ENCODE peak calls at places on chromosomes 13 and 19, in five cellular contexts. S, U, F, H and A are unnamed samples.

GRCh38 chr19:4295972-4296771 is 6.0 kb downstream of the TMIGD2 start:
- DNase-seq in S (no peak), U (peak), H (no peak), F (no peak), A (no peak)

GRCh38 chr19:55667511-55667910 is 7.5 kb upstream of the EPN1 start:
- DNase-seq in H (no peak), F (no peak), S (no peak), U (no peak), A (no peak)

GRCh38 chr13:32955881-32956594 is 60.2 kb upstream of the KL start:
- DNase-seq in H (no peak), U (no peak), F (no peak), S (no peak), A (no peak)

GRCh38 chr19:7751157-7751783 is 3.9 kb upstream of the CD209 start:
- DNase-seq in F (no peak), H (no peak), S (no peak), U (no peak), A (no peak)

GRCh38 chr13:71055047-71055446 is 812.0 kb downstream of the DACH1 start:
- DNase-seq in F (no peak), U (no peak), S (no peak), H (no peak), A (no peak)

GRCh38 chr19:49679832-49680472 is 2.9 kb downstream of the PRMT1 start:
- DNase-seq in S (peak), H (no peak), U (no peak), F (no peak), A (no peak)

GRCh38 chr13:46529509-46529908 is 23.5 kb upstream of the LRCH1 start:
- DNase-seq in U (no peak), F (no peak), H (no peak), S (no peak), A (no peak)

GRCh38 chr13:27281420-27281819 is 10.8 kb downstream of the RASL11A start:
- DNase-seq in S (no peak), H (no peak), F (no peak), U (peak), A (no peak)

GRCh38 chr13:47226516-47226915 is 329.7 kb upstream of the HTR2A start:
- DNase-seq in H (no peak), F (no peak), S (no peak), U (no peak), A (no peak)

GRCh38 chr19:17103177-17103576 is 27.6 kb downstream of the MYO9B start:
- DNase-seq in H (peak), U (peak), F (no peak), S (no peak), A (no peak)

GRCh38 chr19:29547981-29548380 is 22.2 kb downstream of the VSTM2B start:
- DNase-seq in F (no peak), S (no peak), U (no peak), H (no peak), A (no peak)

GRCh38 chr19:1265611-1266115 is 3.5 kb upstream of the CIRBP start:
- DNase-seq in H (peak), U (peak), S (peak), F (no peak), A (peak)

GRCh38 chr19:12365094-12365371 is 450 bp downstream of the ZNF442 start:
- DNase-seq in S (no peak), U (peak), H (no peak), F (peak), A (no peak)

GRCh38 chr19:2476451-2477140 is 669 bp downstream of the GADD45B start:
- DNase-seq in S (peak), H (no peak), U (peak), F (no peak), A (no peak)

GRCh38 chr19:6212403-6213265 is 67.1 kb downstream of the MLLT1 start:
- DNase-seq in H (no peak), U (no peak), S (peak), F (no peak), A (no peak)

GRCh38 chr19:51552996-51553725 is 17.9 kb upstream of the ZNF175 start:
- DNase-seq in F (no peak), S (peak), U (peak), H (peak), A (peak)

GRCh38 chr13:67662997-67663396 is 432.9 kb upstream of the PCDH9 start:
- DNase-seq in U (no peak), S (no peak), H (no peak), F (no peak), A (no peak)

GRCh38 chr19:8096071-8096470 is 43.5 kb downstream of the CCL25 start:
- DNase-seq in S (no peak), H (no peak), U (no peak), F (no peak), A (no peak)

GRCh38 chr19:48332662-48333466 is 7.5 kb downstream of the EMP3 start:
- DNase-seq in S (peak), F (peak), H (peak), U (peak), A (peak)

DNA sequence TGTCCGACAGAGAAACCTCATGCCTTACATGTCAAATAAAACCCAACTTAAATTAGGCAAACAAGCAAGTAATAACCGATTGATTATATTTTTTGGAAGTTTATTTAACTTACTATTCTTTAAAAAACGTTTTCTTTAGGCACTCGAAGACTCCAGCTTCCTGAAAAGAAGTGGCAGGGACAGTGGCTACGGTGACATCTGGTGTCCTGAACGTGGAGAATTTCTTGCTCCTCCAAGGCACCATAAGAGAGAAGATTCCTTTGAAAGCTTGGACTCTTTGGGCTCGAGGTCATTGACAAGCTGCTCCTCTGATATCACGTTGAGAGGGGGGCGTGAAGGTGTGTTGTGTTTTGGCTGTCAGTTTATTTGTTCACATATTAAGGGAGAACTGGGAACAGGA is 164.4 kb downstream of the LMO7 start:
- DNase-seq in F (no peak), S (no peak), U (no peak), H (no peak), A (no peak)
- TF ChIP-seq CTCF in F (no peak), S (no peak), U (no peak), H (peak), A (no peak)

GRCh38 chr13:76860706-76861105 is 25.5 kb downstream of the KCTD12 start:
- DNase-seq in H (no peak), F (no peak), U (no peak), S (no peak), A (no peak)
- TF ChIP-seq POLR2A in H (no peak), F (no peak), U (no peak), S (no peak), A (no peak)

DNA sequence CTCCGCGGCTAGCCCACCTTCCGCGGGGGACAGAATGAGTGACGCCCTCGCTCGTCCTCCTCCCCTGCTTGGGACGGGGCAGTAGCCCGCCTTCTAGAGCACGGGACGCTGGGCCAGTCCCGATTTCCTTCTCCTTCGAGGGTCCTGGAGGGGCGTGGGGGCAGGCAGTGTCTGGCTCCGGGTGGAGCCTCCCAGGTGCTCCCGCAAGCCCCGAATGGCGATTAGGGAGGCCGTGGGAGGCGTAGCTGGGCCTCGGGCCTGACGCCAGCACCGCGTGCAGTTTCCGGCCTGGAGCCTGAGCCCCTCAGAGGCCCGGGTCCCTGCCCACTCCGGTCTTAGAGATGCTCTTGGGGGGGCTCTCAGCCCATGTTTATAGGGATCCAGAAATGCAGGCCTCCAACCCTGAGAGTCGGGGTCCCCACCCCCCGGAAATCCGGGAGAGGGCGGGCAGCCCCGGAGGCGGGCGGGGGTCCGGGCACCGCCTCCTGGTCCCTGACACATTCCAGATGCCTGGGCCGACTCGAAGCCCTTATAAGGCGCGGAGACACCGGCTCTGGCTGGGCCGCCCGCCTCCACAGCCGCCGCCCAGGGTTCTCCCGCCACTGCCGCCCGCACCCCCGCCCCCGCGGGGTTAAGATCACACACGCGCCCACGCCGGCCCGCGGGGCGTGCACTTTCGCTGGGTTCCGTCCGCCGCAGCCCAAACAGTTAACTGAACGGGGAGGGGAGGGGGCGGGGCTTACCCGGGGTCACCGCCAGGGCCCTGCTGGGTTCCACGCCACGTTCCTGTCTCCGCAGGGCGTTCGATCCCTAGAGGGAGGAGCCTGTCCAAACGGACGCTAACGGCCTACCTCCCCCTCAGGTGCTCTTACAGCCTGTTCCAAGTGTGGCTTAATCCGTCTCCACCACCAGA is 1.5 kb downstream of the MYADM start:
- DNase-seq in F (peak), U (peak), H (peak), S (peak), A (peak)
- TF ChIP-seq CTCF in F (peak), U (peak), H (no peak), S (peak), A (no peak)

DNA sequence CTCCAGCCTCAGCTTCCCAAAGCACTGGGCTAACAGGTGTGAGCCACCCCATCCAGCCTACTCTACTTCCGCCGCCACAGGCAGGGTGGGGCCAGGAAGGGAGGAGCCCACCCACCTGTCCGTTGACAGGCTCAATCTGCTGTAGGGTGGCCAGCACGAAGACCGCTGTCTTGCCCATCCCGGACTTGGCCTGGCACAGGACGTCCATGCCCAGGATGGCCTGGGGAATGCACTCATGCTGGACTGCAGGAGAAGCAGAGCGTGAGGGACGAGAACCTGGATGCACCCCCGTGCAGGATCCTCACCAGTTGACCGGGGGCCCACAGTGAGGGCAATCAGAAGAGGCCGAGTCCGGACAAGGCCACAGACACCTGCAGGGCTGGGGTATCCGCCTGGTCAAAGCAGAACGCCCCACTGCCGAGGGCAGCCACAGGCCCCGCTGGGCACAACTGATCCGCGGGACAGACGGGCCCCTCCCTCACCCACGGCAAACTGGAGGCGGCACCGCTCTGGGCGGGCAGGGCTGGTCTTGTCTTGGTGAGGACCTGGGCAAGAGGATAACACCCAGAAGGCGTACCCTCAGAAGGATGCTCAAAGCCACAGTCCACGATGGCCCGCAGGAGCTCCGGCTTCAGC is 6.6 kb downstream of the DDX39A start:
- DNase-seq in H (no peak), U (no peak), F (no peak), S (no peak), A (no peak)
- TF ChIP-seq POLR2A in H (no peak), U (no peak), F (no peak), S (no peak), A (no peak)

GRCh38 chr19:15810335-15810734 is 5.1 kb downstream of the OR10H1 start:
- DNase-seq in H (no peak), F (no peak), U (peak), S (peak), A (no peak)
- TF ChIP-seq CTCF in H (peak), F (peak), U (peak), S (peak), A (no peak)